ENCODE peak calls at places on chromosomes 6 and 20, in five cellular contexts. P is upper lobe of left lung; S is naive thymus-derived CD8-positive, alpha-beta T cell; G is neural crest cell; E is mesendoderm. X is an unnamed sample.
A peak's percentile ranks its signal among the peaks of the same experiment; 100 is the strongest.

GRCh38 chr6:15434823-15435380 is 189.0 kb downstream of the JARID2 start:
- DNase-seq in P (no peak), S (no peak), G (no peak), E (no peak), X (no peak)

GRCh38 chr20:43975096-43975768 is 60.6 kb downstream of the TOX2 start:
- DNase-seq in P (no peak), S (no peak), G (no peak), E (peak; percentile 25), X (no peak)

GRCh38 chr6:26267083-26267589 is 97.9 kb upstream of the BTN3A2 start:
- DNase-seq in P (no peak), S (no peak), G (no peak), E (no peak), X (no peak)

GRCh38 chr6:110389689-110390382 is 25.5 kb downstream of the DDO start:
- DNase-seq in P (no peak), S (peak; percentile 12), G (no peak), E (no peak), X (no peak)

GRCh38 chr20:48283470-48284110 is 498.3 kb upstream of the SULF2 start:
- DNase-seq in P (peak; percentile 32), S (no peak), G (no peak), E (no peak), X (no peak)

GRCh38 chr6:10268111-10268510 is 146.8 kb downstream of the TFAP2A start:
- DNase-seq in P (no peak), S (no peak), G (no peak), E (no peak), X (peak; percentile 51)

GRCh38 chr6:25623874-25624273 is 28.1 kb upstream of the SCGN start:
- DNase-seq in P (no peak), S (no peak), G (no peak), E (no peak), X (no peak)

GRCh38 chr20:61805781-61806180 is 259.9 kb downstream of the TAF4 start:
- DNase-seq in P (peak; percentile 24), S (no peak), G (no peak), E (no peak), X (no peak)

GRCh38 chr20:45340236-45340847 is 7.9 kb downstream of the SDC4 start:
- DNase-seq in P (no peak), S (no peak), G (no peak), E (peak; percentile 58), X (no peak)

GRCh38 chr6:81767163-81768000 is 14.9 kb upstream of the TENT5A start:
- DNase-seq in P (no peak), S (no peak), G (no peak), E (peak; percentile 51), X (no peak)

GRCh38 chr6:4804095-4804494 is 27.9 kb downstream of the CDYL start:
- DNase-seq in P (no peak), S (no peak), G (no peak), E (peak; percentile 22), X (peak; percentile 27)

GRCh38 chr20:17520583-17520982 is 10.6 kb downstream of the BFSP1 start:
- DNase-seq in P (no peak), S (no peak), G (no peak), E (peak; percentile 71), X (no peak)

GRCh38 chr6:52543262-52543661 is 33.6 kb downstream of the TRAM2 start:
- DNase-seq in P (no peak), S (no peak), G (no peak), E (no peak), X (no peak)

GRCh38 chr6:79520534-79520933 is 16.7 kb downstream of the LCA5 start:
- DNase-seq in P (no peak), S (no peak), G (no peak), E (no peak), X (no peak)

GRCh38 chr6:124487778-124488431 is 474.3 kb upstream of the RNF217 start:
- DNase-seq in P (no peak), S (no peak), G (no peak), E (no peak), X (no peak)

GRCh38 chr20:2149507-2149906 is 47.9 kb downstream of the STK35 start:
- DNase-seq in P (no peak), S (no peak), G (no peak), E (no peak), X (no peak)

GRCh38 chr6:154070657-154071056 is 31.6 kb downstream of the OPRM1 start:
- DNase-seq in P (no peak), S (no peak), G (no peak), E (no peak), X (no peak)

GRCh38 chr6:15429146-15430110 is 183.6 kb downstream of the JARID2 start:
- DNase-seq in P (no peak), S (no peak), G (no peak), E (peak; percentile 73), X (no peak)

GRCh38 chr20:9594284-9594875 is 80.0 kb downstream of the LAMP5 start:
- DNase-seq in P (no peak), S (no peak), G (no peak), E (peak; percentile 18), X (no peak)

GRCh38 chr6:43402819-43403218 is 24.5 kb upstream of the ABCC10 start:
- DNase-seq in P (no peak), S (no peak), G (no peak), E (peak; percentile 32), X (no peak)

GRCh38 chr6:43221046-43221773 is 8.1 kb downstream of the DNPH1 start:
- DNase-seq in P (peak; percentile 34), S (no peak), G (no peak), E (no peak), X (no peak)

GRCh38 chr20:14478126-14478525 is 140.7 kb upstream of the FLRT3 start:
- DNase-seq in P (no peak), S (no peak), G (no peak), E (no peak), X (no peak)

GRCh38 chr6:88266126-88266525 is 100.0 kb upstream of the CNR1 start:
- DNase-seq in P (no peak), S (no peak), G (no peak), E (no peak), X (no peak)

GRCh38 chr6:149129401-149130077 is 188.0 kb upstream of the TAB2 start:
- DNase-seq in P (no peak), S (no peak), G (no peak), E (no peak), X (no peak)

GRCh38 chr6:4466260-4466659 is 309.9 kb upstream of the CDYL start:
- DNase-seq in P (no peak), S (no peak), G (no peak), E (no peak), X (no peak)

GRCh38 chr20:10792291-10792690 is 118.5 kb upstream of the JAG1 start:
- DNase-seq in P (no peak), S (no peak), G (no peak), E (no peak), X (no peak)

GRCh38 chr20:59667131-59667530 is 62.8 kb downstream of the PHACTR3 start:
- DNase-seq in P (no peak), S (no peak), G (no peak), E (no peak), X (no peak)

GRCh38 chr20:38129248-38129865 is 35.7 kb downstream of the TGM2 start:
- DNase-seq in P (no peak), S (no peak), G (no peak), E (no peak), X (no peak)

GRCh38 chr6:166620478-166621113 is 6.5 kb downstream of the RPS6KA2 start:
- DNase-seq in P (peak; percentile 5), S (no peak), G (no peak), E (no peak), X (no peak)

GRCh38 chr6:7129784-7130569 is 22.2 kb downstream of the RREB1 start:
- DNase-seq in P (no peak), S (no peak), G (no peak), E (no peak), X (no peak)

GRCh38 chr20:32205502-32206382 is 1.8 kb downstream of the PLAGL2 start:
- DNase-seq in P (no peak), S (no peak), G (no peak), E (no peak), X (no peak)

GRCh38 chr20:52454660-52455059 is 263.1 kb upstream of the ZFP64 start:
- DNase-seq in P (no peak), S (no peak), G (no peak), E (no peak), X (no peak)

GRCh38 chr6:13485303-13485702 is 2.1 kb downstream of the GFOD1 start:
- DNase-seq in P (no peak), S (no peak), G (no peak), E (no peak), X (no peak)

GRCh38 chr6:16345449-16346330 is 107.3 kb downstream of the GMPR start:
- DNase-seq in P (no peak), S (no peak), G (no peak), E (peak; percentile 49), X (no peak)

X was measured in iPS-NIHi11.